ENCODE peak calls at places on chromosomes 12 and 14, in six cellular contexts. F, O, K, I, T and R are unnamed samples.

GRCh38 chr14:91129261-91129660 is 15.4 kb downstream of the DGLUCY start:
- DNase-seq in O (no peak), T (no peak), K (no peak), F (no peak), I (no peak), R (no peak)

GRCh38 chr12:10667581-10667980 is 6.3 kb downstream of the STYK1 start:
- DNase-seq in I (no peak), O (no peak), T (no peak), K (no peak), F (no peak), R (no peak)

GRCh38 chr12:31362115-31362758 is 36.3 kb upstream of the SINHCAF start:
- DNase-seq in T (no peak), I (no peak), O (no peak), F (peak), K (no peak), R (no peak)

GRCh38 chr12:75606146-75606545 is 94.7 kb upstream of the KRR1 start:
- DNase-seq in K (peak), O (no peak), I (no peak), F (no peak), T (no peak), R (no peak)

GRCh38 chr14:102795060-102795925 is 18.0 kb downstream of the TRAF3 start:
- DNase-seq in T (peak), O (peak), F (peak), K (peak), I (peak), R (peak)

GRCh38 chr12:123949118-123949774 is 23.4 kb downstream of the CCDC92 start:
- DNase-seq in O (no peak), F (no peak), T (no peak), K (no peak), I (no peak), R (no peak)

GRCh38 chr14:31268216-31268615 is 60.6 kb upstream of the HECTD1 start:
- DNase-seq in O (no peak), K (no peak), I (no peak), T (no peak), F (no peak), R (no peak)

GRCh38 chr12:30090258-30090657 is 306.5 kb upstream of the TMTC1 start:
- DNase-seq in F (no peak), O (no peak), K (no peak), I (no peak), T (no peak), R (no peak)

GRCh38 chr14:100675664-100676063 is 51.0 kb upstream of the DLK1 start:
- DNase-seq in O (peak), K (no peak), T (peak), F (no peak), I (no peak), R (no peak)

GRCh38 chr14:103512701-103513611 is 9.7 kb downstream of the CKB start:
- DNase-seq in T (peak), K (peak), O (peak), F (peak), I (peak), R (peak)

GRCh38 chr14:94770815-94771190 is 890 bp upstream of the GSC start:
- DNase-seq in I (no peak), T (no peak), O (no peak), F (no peak), K (no peak), R (no peak)

GRCh38 chr14:65229431-65230286 is 127.3 kb upstream of the MAX start:
- DNase-seq in O (no peak), I (no peak), K (peak), T (peak), F (peak), R (no peak)

GRCh38 chr14:92391746-92392145 is 68.8 kb downstream of the SLC24A4 start:
- DNase-seq in O (no peak), T (no peak), F (no peak), K (no peak), I (no peak), R (no peak)

GRCh38 chr14:28488658-28489057 is 277.9 kb upstream of the FOXG1 start:
- DNase-seq in O (no peak), T (no peak), F (no peak), K (no peak), I (no peak), R (no peak)

GRCh38 chr12:81094718-81095360 is 17.0 kb downstream of the ACSS3 start:
- DNase-seq in K (no peak), I (no peak), T (no peak), F (no peak), O (no peak), R (no peak)

GRCh38 chr12:104742551-104742961 is 215.5 kb downstream of the SLC41A2 start:
- DNase-seq in K (no peak), T (no peak), I (peak), F (no peak), O (no peak), R (no peak)

GRCh38 chr14:101083564-101084435 is 180.3 kb upstream of the RTL1 start:
- DNase-seq in F (no peak), K (peak), O (peak), I (peak), T (no peak), R (no peak)

GRCh38 chr14:92039073-92039719 is 663 bp downstream of the TRIP11 start:
- DNase-seq in K (peak), T (peak), O (peak), F (peak), I (peak), R (peak)

GRCh38 chr12:90211017-90211416 is 502.4 kb upstream of the ATP2B1 start:
- DNase-seq in T (peak), I (no peak), F (peak), O (peak), K (no peak), R (peak)

GRCh38 chr14:103071544-103072251 is 12.3 kb upstream of the LBHD2 start:
- DNase-seq in F (no peak), K (no peak), O (peak), I (no peak), T (no peak), R (no peak)

GRCh38 chr12:76636141-76636692 is 76.6 kb upstream of the OSBPL8 start:
- DNase-seq in O (peak), T (peak), I (no peak), F (peak), K (no peak), R (no peak)

GRCh38 chr14:53764846-53765245 is 191.8 kb downstream of the BMP4 start:
- DNase-seq in T (no peak), K (no peak), F (no peak), I (no peak), O (no peak), R (no peak)

GRCh38 chr14:23005861-23006534 is 3.9 kb downstream of the C14orf93 start:
- DNase-seq in O (peak), F (no peak), K (no peak), I (no peak), T (peak), R (no peak)

GRCh38 chr12:47080725-47081502 is 1.2 kb upstream of the AMIGO2 start:
- DNase-seq in T (peak), F (peak), O (peak), K (peak), I (peak), R (no peak)

GRCh38 chr12:76634074-76634570 is 74.6 kb upstream of the OSBPL8 start:
- DNase-seq in I (no peak), K (no peak), O (no peak), T (no peak), F (no peak), R (no peak)

GRCh38 chr12:127899981-127900380 is 367.0 kb upstream of the TMEM132C start:
- DNase-seq in O (no peak), F (no peak), K (no peak), T (no peak), I (no peak), R (no peak)

GRCh38 chr14:50882932-50883826 is 11.3 kb downstream of the ABHD12B start:
- DNase-seq in F (no peak), T (no peak), K (no peak), I (no peak), O (peak), R (no peak)

GRCh38 chr12:70044170-70044569 is 199.1 kb upstream of the CNOT2 start:
- DNase-seq in O (no peak), K (no peak), I (no peak), T (no peak), F (peak), R (no peak)

GRCh38 chr14:74488788-74489397 is 4.2 kb downstream of the NPC2 start:
- DNase-seq in I (no peak), F (peak), O (peak), K (no peak), T (peak), R (no peak)

GRCh38 chr12:125053821-125054220 is 11.4 kb upstream of the AACS start:
- DNase-seq in F (peak), T (no peak), K (no peak), O (no peak), I (no peak), R (no peak)

GRCh38 chr12:90828621-90829020 is 126.4 kb downstream of the CCER1 start:
- DNase-seq in K (no peak), T (no peak), F (no peak), I (no peak), O (no peak), R (no peak)

GRCh38 chr12:110501378-110501721 is 561 bp downstream of the VPS29 start:
- DNase-seq in I (peak), K (peak), F (peak), O (peak), T (peak), R (peak)

GRCh38 chr12:76282744-76283143 is 65.5 kb downstream of the BBS10 start:
- DNase-seq in T (no peak), K (no peak), I (no peak), F (no peak), O (no peak), R (no peak)

GRCh38 chr12:16076553-16076952 is 165.4 kb downstream of the DERA start:
- DNase-seq in T (peak), O (peak), I (no peak), K (no peak), F (peak), R (no peak)

GRCh38 chr12:27382126-27382795 is 49.6 kb downstream of the BMAL2 start:
- DNase-seq in T (peak), K (no peak), O (peak), I (no peak), F (peak), R (peak)

GRCh38 chr12:119151445-119151844 is 27.3 kb upstream of the HSPB8 start:
- DNase-seq in F (peak), O (no peak), I (no peak), T (no peak), K (no peak), R (no peak)

GRCh38 chr14:68363841-68364711 is 428.8 kb downstream of the ZFP36L1 start:
- DNase-seq in I (peak), K (no peak), T (peak), O (no peak), F (peak), R (no peak)

GRCh38 chr12:131471271-131471905 is 239.5 kb upstream of the SFSWAP start:
- DNase-seq in O (no peak), I (no peak), K (no peak), T (no peak), F (no peak), R (no peak)

GRCh38 chr12:99311373-99311772 is 336.2 kb upstream of the GARIN6 start:
- DNase-seq in I (no peak), F (no peak), T (no peak), O (no peak), K (no peak), R (no peak)
- TF ChIP-seq CTCF in I (no peak), F (no peak), T (no peak), O (no peak), K (no peak), R (no peak)

GRCh38 chr12:108287227-108287626 is 51.9 kb downstream of the CMKLR1 start:
- DNase-seq in O (no peak), K (no peak), I (no peak), T (no peak), F (no peak), R (no peak)
- H3K4me3 ChIP-seq in O (no peak), K (no peak), I (no peak), T (no peak), F (no peak), R (no peak)

GRCh38 chr12:12645485-12645884 is 33.8 kb downstream of the CREBL2 start:
- DNase-seq in O (peak), K (no peak), T (peak), F (peak), I (no peak), R (no peak)
- TF ChIP-seq CTCF in O (peak), K (no peak), T (peak), F (peak), I (peak), R (peak)

DNA sequence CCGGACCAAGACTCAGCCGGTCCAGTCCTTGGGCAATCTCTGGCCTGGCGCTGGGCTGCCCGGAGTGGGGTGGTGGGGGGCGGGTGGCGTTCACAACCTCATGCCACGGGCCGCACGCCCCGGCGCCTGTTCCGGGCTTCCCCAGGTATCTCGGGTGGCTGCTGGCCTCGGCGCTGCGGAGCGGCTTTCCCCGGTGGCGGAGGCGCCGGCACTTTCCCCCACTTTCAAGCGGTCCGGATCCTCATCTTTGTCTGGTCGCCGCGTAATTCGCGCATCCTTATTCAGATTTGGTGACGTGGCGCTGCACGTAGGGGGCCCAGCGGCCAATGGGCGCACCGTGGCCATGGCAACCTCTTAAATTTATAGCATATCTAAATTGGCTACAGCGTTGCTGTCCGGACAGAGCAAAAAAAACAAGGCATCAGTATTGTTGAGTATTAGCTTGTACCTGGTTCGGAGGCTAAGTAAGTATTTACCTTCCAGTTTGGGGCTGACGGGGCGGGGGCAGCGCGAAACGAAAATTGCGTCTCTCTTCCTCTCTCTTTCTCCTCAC is at the start of gene LHX5:
- DNase-seq in K (no peak), O (no peak), T (no peak), F (no peak), I (no peak), R (no peak)
- H3K4me3 ChIP-seq in K (no peak), O (no peak), T (no peak), F (no peak), I (no peak), R (no peak)

GRCh38 chr14:60164717-60165546 is at the start of gene DHRS7:
- DNase-seq in F (peak), O (peak), T (peak), I (peak), K (peak), R (peak)
- TF ChIP-seq CTCF in F (peak), O (peak), T (peak), I (peak), K (no peak), R (peak)

GRCh38 chr14:105880616-105881015 is 354.2 kb downstream of the TMEM121 start:
- DNase-seq in O (no peak), T (no peak), K (no peak), I (peak), F (no peak), R (no peak)

GRCh38 chr14:105882626-105883025 is 356.2 kb downstream of the TMEM121 start:
- DNase-seq in F (no peak), I (peak), K (no peak), O (no peak), T (no peak), R (no peak)

GRCh38 chr14:105879503-105879866 is 353.1 kb downstream of the TMEM121 start:
- DNase-seq in I (no peak), O (no peak), F (no peak), T (no peak), K (no peak), R (no peak)

GRCh38 chr14:105879867-105880561 is 353.6 kb downstream of the TMEM121 start:
- DNase-seq in F (no peak), K (no peak), T (no peak), O (no peak), I (peak), R (no peak)

GRCh38 chr14:105881021-105881930 is 354.9 kb downstream of the TMEM121 start:
- DNase-seq in K (no peak), T (no peak), O (no peak), I (peak), F (no peak), R (no peak)
- H3K4me3 ChIP-seq in K (no peak), T (no peak), O (no peak), I (no peak), F (no peak), R (no peak)

GRCh38 chr14:61186793-61187641 is 94.1 kb downstream of the TMEM30B start:
- DNase-seq in K (no peak), I (no peak), T (peak), F (peak), O (no peak), R (no peak)

GRCh38 chr14:61190341-61190740 is 90.8 kb downstream of the TMEM30B start:
- DNase-seq in F (peak), I (no peak), K (no peak), O (no peak), T (no peak), R (no peak)

GRCh38 chr14:61188196-61188595 is 92.9 kb downstream of the TMEM30B start:
- DNase-seq in I (peak), K (peak), O (no peak), F (peak), T (no peak), R (no peak)

GRCh38 chr14:61187642-61187905 is 93.6 kb downstream of the TMEM30B start:
- DNase-seq in T (no peak), I (no peak), O (no peak), F (no peak), K (no peak), R (no peak)

GRCh38 chr14:61188936-61189808 is 92.0 kb downstream of the TMEM30B start:
- DNase-seq in O (peak), T (peak), K (peak), F (peak), I (peak), R (no peak)
- TF ChIP-seq CTCF in O (peak), T (peak), K (no peak), F (peak), I (peak), R (peak)

GRCh38 chr12:93061414-93062099 is 132.5 kb upstream of the EEA1 start:
- DNase-seq in O (no peak), I (no peak), K (no peak), T (no peak), F (peak), R (no peak)
- H3K4me3 ChIP-seq in O (no peak), I (no peak), K (no peak), T (no peak), F (no peak), R (no peak)